ENCODE peak calls at places on chromosomes 16 and 17, in nine cellular contexts. V is GM13976, T is psoas muscle, A is fibroblast of lung, U is heart left ventricle, R is gastrocnemius medialis, I is endothelial cell, N is choroid plexus epithelial cell, B is GM06990. F is an unnamed sample.

GRCh38 chr17:51341457-51341856 is 81.1 kb downstream of the UTP18 start:
- DNase-seq in V (no peak), T (no peak), A (no peak), U (no peak), R (no peak), I (no peak), N (no peak), B (no peak), F (no peak)

GRCh38 chr17:29073520-29073919 is 30.6 kb downstream of the PIPOX start:
- DNase-seq in V (no peak), T (no peak), A (no peak), U (no peak), R (no peak), I (no peak), N (no peak), B (no peak), F (no peak)

GRCh38 chr16:25299792-25300590 is 42.3 kb upstream of the ZKSCAN2 start:
- DNase-seq in V (no peak), T (no peak), A (no peak), U (no peak), R (no peak), I (no peak), N (no peak), B (no peak), F (no peak)

GRCh38 chr17:77399319-77399959 is 258.7 kb downstream of the SEC14L1 start:
- DNase-seq in V (no peak), T (no peak), A (no peak), U (no peak), R (no peak), I (no peak), N (no peak), B (no peak), F (no peak)

GRCh38 chr16:73113326-73113720 is 65.4 kb upstream of the ZFHX3 start:
- DNase-seq in V (no peak), T (no peak), A (peak; percentile 26), U (no peak), R (no peak), I (no peak), N (peak; percentile 12), B (no peak), F (no peak)

GRCh38 chr16:25343976-25344375 is 86.3 kb upstream of the ZKSCAN2 start:
- DNase-seq in V (no peak), T (no peak), A (no peak), U (no peak), R (no peak), I (no peak), N (no peak), B (no peak), F (no peak)

GRCh38 chr17:75012320-75013076 is at the start of gene MRPL58:
- DNase-seq in V (peak; percentile 96), T (peak; percentile 92), A (peak; percentile 92), U (peak; percentile 86), R (peak; percentile 72), I (peak; percentile 85), N (peak; percentile 90), B (peak; percentile 92), F (peak; percentile 94)

GRCh38 chr16:70796301-70796700 is 4.7 kb downstream of the VAC14 start:
- DNase-seq in V (no peak), T (no peak), A (no peak), U (no peak), R (no peak), I (no peak), N (no peak), B (no peak), F (no peak)

GRCh38 chr17:70119961-70120360 is 44.9 kb downstream of the KCNJ16 start:
- DNase-seq in V (no peak), T (no peak), A (peak; percentile 29), U (no peak), R (no peak), I (no peak), N (no peak), B (no peak), F (no peak)

GRCh38 chr16:17448640-17449638 is 21.8 kb downstream of the XYLT1 start:
- DNase-seq in V (peak; percentile 59), T (peak; percentile 76), A (no peak), U (peak; percentile 44), R (peak; percentile 42), I (no peak), N (no peak), B (peak; percentile 18), F (peak; percentile 50)

GRCh38 chr16:88537864-88538263 is 32.3 kb upstream of the ZC3H18 start:
- DNase-seq in V (no peak), T (peak; percentile 42), A (no peak), U (no peak), R (no peak), I (no peak), N (no peak), B (no peak), F (no peak)

GRCh38 chr17:75908201-75908600 is 3.5 kb upstream of the MRPL38 start:
- DNase-seq in V (no peak), T (no peak), A (peak; percentile 18), U (peak; percentile 45), R (no peak), I (no peak), N (no peak), B (no peak), F (no peak)

DNA sequence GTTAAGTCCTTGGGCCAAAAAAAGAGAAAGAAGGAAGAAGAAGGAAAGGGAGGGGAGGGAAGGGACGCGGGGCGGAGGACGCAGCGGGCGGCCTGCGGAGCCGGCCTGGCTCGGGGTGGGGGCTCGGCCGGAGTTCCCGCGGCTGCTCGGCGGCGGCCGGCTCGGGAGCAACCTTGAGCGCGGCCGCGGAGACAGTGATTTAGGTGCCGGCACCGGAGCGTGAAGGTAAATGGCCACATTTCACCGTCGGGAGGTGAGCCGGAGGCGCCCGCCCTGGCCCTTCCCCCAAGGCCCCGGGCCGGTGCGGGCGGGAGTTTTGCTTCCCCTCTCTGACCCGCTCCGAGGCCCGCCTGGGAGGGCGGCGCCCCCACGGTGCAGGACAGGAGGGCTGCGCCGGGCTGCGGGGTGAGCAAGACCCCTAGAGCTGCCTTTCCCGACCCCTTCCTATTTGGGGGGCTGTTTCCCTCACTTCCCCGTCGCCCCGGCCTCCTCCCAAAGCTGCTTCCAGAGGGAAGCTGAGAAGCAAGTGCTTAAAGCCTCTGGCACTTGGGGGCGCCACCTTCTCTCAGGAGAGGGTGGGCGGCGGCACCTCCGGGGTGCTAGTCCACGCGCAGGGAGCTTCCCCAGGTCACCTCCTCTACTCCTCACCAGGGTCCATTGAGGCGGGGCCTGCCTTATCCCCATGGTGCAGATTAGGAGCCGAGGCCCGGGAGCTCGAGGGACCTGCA is 56.5 kb downstream of the MRM1 start:
- DNase-seq in V (peak; percentile 51), T (no peak), A (peak; percentile 12), U (no peak), R (no peak), I (peak; percentile 26), N (peak; percentile 15), B (no peak), F (peak; percentile 39)
- TF ChIP-seq CTCF in V (no peak), T (no peak), A (no peak), U (no peak), R (no peak), I (no peak), N (peak; percentile 51), B (peak; percentile 4), F (peak; percentile 24)

GRCh38 chr16:22098538-22099255 is 6.4 kb downstream of the VWA3A start:
- DNase-seq in V (peak; percentile 66), T (no peak), A (peak; percentile 34), U (no peak), R (no peak), I (no peak), N (peak; percentile 66), B (no peak), F (peak; percentile 71)

GRCh38 chr16:22089910-22090309 is 2.4 kb upstream of the VWA3A start:
- DNase-seq in V (no peak), T (no peak), A (no peak), U (no peak), R (no peak), I (no peak), N (no peak), B (no peak), F (no peak)

GRCh38 chr16:22092143-22092933 is at the start of gene VWA3A:
- DNase-seq in V (no peak), T (no peak), A (peak; percentile 51), U (no peak), R (no peak), I (peak; percentile 38), N (peak; percentile 72), B (no peak), F (no peak)

GRCh38 chr16:22091721-22092120 is 620 bp upstream of the VWA3A start:
- DNase-seq in V (no peak), T (no peak), A (no peak), U (no peak), R (no peak), I (no peak), N (no peak), B (no peak), F (no peak)

GRCh38 chr16:22093952-22094351 is 1.6 kb downstream of the VWA3A start:
- DNase-seq in V (no peak), T (no peak), A (no peak), U (no peak), R (no peak), I (no peak), N (no peak), B (no peak), F (peak; percentile 25)
- TF ChIP-seq CTCF in V (no peak), T (no peak), A (no peak), U (no peak), R (no peak), I (no peak), N (no peak), B (no peak), F (no peak)

GRCh38 chr16:1346422-1347285 is 5.0 kb downstream of the TSR3 start:
- DNase-seq in V (no peak), T (no peak), A (no peak), U (no peak), R (no peak), I (no peak), N (no peak), B (no peak), F (no peak)
- TF ChIP-seq CTCF in V (no peak), T (no peak), A (no peak), U (no peak), R (no peak), I (no peak), N (peak; percentile 31), B (no peak), F (peak; percentile 12)

GRCh38 chr17:34305606-34306005 is 13.6 kb upstream of the CCL8 start:
- DNase-seq in V (no peak), T (no peak), A (peak; percentile 38), U (no peak), R (no peak), I (no peak), N (peak; percentile 10), B (no peak), F (no peak)

GRCh38 chr17:34307110-34307509 is 12.1 kb upstream of the CCL8 start:
- DNase-seq in V (no peak), T (peak; percentile 67), A (no peak), U (no peak), R (peak; percentile 22), I (no peak), N (peak; percentile 79), B (peak; percentile 10), F (no peak)

GRCh38 chr17:34308376-34308775 is 10.9 kb upstream of the CCL8 start:
- DNase-seq in V (no peak), T (no peak), A (no peak), U (no peak), R (no peak), I (no peak), N (peak; percentile 14), B (no peak), F (no peak)

GRCh38 chr17:34305061-34305460 is 14.2 kb upstream of the CCL8 start:
- DNase-seq in V (no peak), T (no peak), A (no peak), U (no peak), R (no peak), I (no peak), N (no peak), B (no peak), F (no peak)

GRCh38 chr17:34306466-34306865 is 12.8 kb upstream of the CCL8 start:
- DNase-seq in V (no peak), T (no peak), A (peak; percentile 73), U (no peak), R (no peak), I (peak; percentile 8), N (peak; percentile 70), B (no peak), F (no peak)
- TF ChIP-seq CTCF in V (no peak), T (peak; percentile 25), A (peak; percentile 68), U (peak; percentile 55), R (no peak), I (no peak), N (peak; percentile 52), B (no peak), F (no peak)